ENCODE peak calls at places on chromosome 19, in six cellular contexts. R is DND-41, L is GM12878, N is keratinocyte, G is IMR-90, F is neuronal stem cell. X is an unnamed sample.

GRCh38 chr19:30276312-30276884 is 95.8 kb upstream of the ZNF536 start:
- DNase-seq in G (no peak), R (no peak), N (no peak), L (no peak), F (no peak), X (no peak)

GRCh38 chr19:13788991-13789390 is 6.3 kb upstream of the ZSWIM4 start:
- DNase-seq in F (no peak), R (peak; percentile 69), L (no peak), N (no peak), G (peak; percentile 88), X (no peak)

GRCh38 chr19:41299046-41299754 is 10.8 kb upstream of the CCDC97 start:
- DNase-seq in N (no peak), F (no peak), G (no peak), L (no peak), R (no peak), X (no peak)

GRCh38 chr19:29503785-29504184 is 22.0 kb upstream of the VSTM2B start:
- DNase-seq in N (no peak), L (no peak), F (no peak), R (no peak), G (no peak), X (no peak)

GRCh38 chr19:798415-799075 is 1.3 kb downstream of the PTBP1 start:
- DNase-seq in N (no peak), F (no peak), L (no peak), G (no peak), R (peak; percentile 18), X (peak; percentile 39)

GRCh38 chr19:9324584-9324962 is 594 bp downstream of the ZNF559 start:
- DNase-seq in F (no peak), N (no peak), G (no peak), R (no peak), L (no peak), X (no peak)

GRCh38 chr19:44988896-44989563 is 12.2 kb upstream of the RELB start:
- DNase-seq in F (peak; percentile 21), R (peak; percentile 62), N (no peak), G (peak; percentile 62), L (no peak), X (peak; percentile 75)

GRCh38 chr19:45472557-45473365 is 5.0 kb downstream of the FOSB start:
- DNase-seq in F (no peak), R (no peak), N (no peak), L (no peak), G (no peak), X (no peak)

GRCh38 chr19:48367855-48368254 is 3.7 kb downstream of the SYNGR4 start:
- DNase-seq in G (no peak), F (no peak), L (no peak), N (no peak), R (no peak), X (no peak)

GRCh38 chr19:19817357-19817756 is 4.2 kb downstream of the ZNF506 start:
- DNase-seq in G (no peak), L (no peak), F (no peak), R (peak; percentile 90), N (no peak), X (no peak)

GRCh38 chr19:46697142-46697960 is 19.6 kb downstream of the PRKD2 start:
- DNase-seq in N (peak; percentile 56), F (peak; percentile 89), R (peak; percentile 58), G (peak; percentile 49), L (no peak), X (peak; percentile 99)

GRCh38 chr19:44548736-44549135 is 19.3 kb upstream of the CEACAM20 start:
- DNase-seq in G (peak; percentile 51), R (no peak), F (no peak), N (no peak), L (no peak), X (no peak)

GRCh38 chr19:47356900-47357299 is 7.8 kb downstream of the DHX34 start:
- DNase-seq in F (no peak), L (no peak), R (no peak), N (no peak), G (no peak), X (no peak)

GRCh38 chr19:9936151-9937000 is at the start of gene OLFM2:
- DNase-seq in F (peak; percentile 63), L (no peak), N (no peak), R (no peak), G (no peak), X (peak; percentile 69)

GRCh38 chr19:2678043-2678671 is 24.3 kb downstream of the GNG7 start:
- DNase-seq in R (no peak), F (no peak), L (no peak), N (no peak), G (no peak), X (no peak)

GRCh38 chr19:55482967-55483671 is 1.9 kb upstream of the NAT14 start:
- DNase-seq in R (no peak), G (no peak), N (no peak), L (no peak), F (no peak), X (no peak)

GRCh38 chr19:44260343-44260681 is 626 bp downstream of the ZNF233 start:
- DNase-seq in L (no peak), R (no peak), N (no peak), G (no peak), F (no peak), X (no peak)

GRCh38 chr19:35318679-35319448 is 10.1 kb upstream of the CD22 start:
- DNase-seq in R (no peak), L (no peak), G (peak; percentile 71), F (no peak), N (peak; percentile 94), X (peak; percentile 46)

GRCh38 chr19:30882411-30883005 is 466.7 kb downstream of the TSHZ3 start:
- DNase-seq in L (no peak), F (no peak), R (no peak), N (no peak), G (no peak), X (no peak)

GRCh38 chr19:5801796-5802616 is 2.9 kb upstream of the NRTN start:
- DNase-seq in N (no peak), G (peak; percentile 12), F (peak; percentile 71), L (no peak), R (no peak), X (peak; percentile 88)

GRCh38 chr19:41219924-41220567 is 1.0 kb downstream of the AXL start:
- DNase-seq in F (no peak), G (peak; percentile 67), N (no peak), R (no peak), L (no peak), X (peak; percentile 87)

GRCh38 chr19:45607071-45608029 is 5.3 kb upstream of the GPR4 start:
- DNase-seq in G (peak; percentile 59), R (peak; percentile 14), L (no peak), F (peak; percentile 71), N (no peak), X (peak; percentile 78)

GRCh38 chr19:7673995-7674667 is 2.8 kb upstream of the MCEMP1 start:
- DNase-seq in N (no peak), G (peak; percentile 45), F (no peak), R (peak; percentile 70), L (no peak), X (peak; percentile 79)

GRCh38 chr19:55753401-55753800 is 5.5 kb upstream of the RFPL4A start:
- DNase-seq in L (no peak), F (no peak), N (no peak), R (no peak), G (no peak), X (no peak)

GRCh38 chr19:55304279-55304978 is 20.6 kb downstream of the BRSK1 start:
- DNase-seq in F (no peak), N (no peak), R (peak; percentile 56), L (no peak), G (no peak), X (peak; percentile 69)

GRCh38 chr19:40589723-40590429 is 11.3 kb upstream of the LTBP4 start:
- DNase-seq in N (no peak), R (no peak), G (no peak), F (no peak), L (no peak), X (no peak)

DNA sequence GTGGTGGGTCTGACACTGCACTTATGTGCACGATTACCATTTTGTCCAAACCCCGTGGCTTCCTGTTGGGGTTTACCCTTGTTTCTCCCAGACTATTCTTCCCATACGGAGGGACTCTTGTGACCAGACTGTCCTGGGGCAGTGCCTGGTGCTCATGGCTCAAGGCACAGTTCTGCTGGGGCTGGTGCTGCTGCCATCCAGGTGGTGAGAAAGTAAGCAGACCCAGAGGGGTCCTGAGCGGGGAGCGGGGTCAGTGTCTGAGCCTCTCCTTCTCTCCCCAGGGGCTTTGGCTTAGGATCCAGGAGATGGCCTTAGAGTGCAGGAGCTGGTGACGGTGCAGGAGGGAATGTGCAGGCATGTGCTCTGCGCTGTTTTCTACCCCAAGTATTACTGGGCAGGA is 5.0 kb upstream of the SIGLEC9 start:
- DNase-seq in L (no peak), F (no peak), N (no peak), R (no peak), G (no peak), X (no peak)
- H2AFZ ChIP-seq in L (no peak overlapping the region), F (no peak overlapping the region), N (no peak overlapping the region), R (no peak overlapping the region), G (no peak overlapping the region), X (no peak overlapping the region)

GRCh38 chr19:42316223-42317211 is 3.4 kb downstream of the TMEM145 start:
- DNase-seq in F (no peak), G (peak; percentile 21), N (no peak), L (peak; percentile 25), R (no peak), X (peak; percentile 53)
- H2AFZ ChIP-seq in F (peak overlapping the region; percentile 56), G (peak overlapping the region; percentile 85), N (no peak overlapping the region), L (peak overlapping the region; percentile 94), R (no peak overlapping the region), X (peak overlapping the region; percentile 85)

GRCh38 chr19:17389957-17390664 is 3.9 kb downstream of the CCDC194 start:
- DNase-seq in L (no peak), R (no peak), F (no peak), G (no peak), N (no peak), X (peak; percentile 31)
- H2AFZ ChIP-seq in L (no peak overlapping the region), R (no peak overlapping the region), F (peak overlapping the region; percentile 92), G (peak overlapping the region; percentile 97), N (peak overlapping the region; percentile 91), X (peak overlapping the region; percentile 92)

GRCh38 chr19:39032164-39032918 is at the start of gene FBXO27:
- DNase-seq in L (no peak), N (no peak), R (no peak), F (peak; percentile 26), G (no peak), X (peak; percentile 52)
- H2AFZ ChIP-seq in L (peak within 1 kb of the TSS; percentile 76), N (peak within 1 kb of the TSS; percentile 77), R (no peak within 1 kb of the TSS), F (peak within 1 kb of the TSS; percentile 98), G (peak within 1 kb of the TSS; percentile 92), X (peak within 1 kb of the TSS; percentile 82)

GRCh38 chr19:53157601-53158000 is 1.3 kb downstream of the ZNF347 start:
- DNase-seq in R (no peak), G (peak; percentile 13), F (peak; percentile 11), L (no peak), N (no peak), X (peak; percentile 45)
- H2AFZ ChIP-seq in R (peak overlapping the region; percentile 76), G (peak overlapping the region; percentile 91), F (peak overlapping the region; percentile 95), L (no peak overlapping the region), N (peak overlapping the region; percentile 40), X (peak overlapping the region; percentile 30)

X was measured in K562.